ENCODE peak calls at places on chromosomes 16 and 17, in ten cellular contexts. S is EL; J is iris pigment epithelial cell; X is effector CD4-positive, alpha-beta T cell; Y is cardiac fibroblast; R is NCI-H460; I is GF-D8; K is upper lobe of right lung; Z is T follicular helper cell; P is activated T-cell treated with anti-CD3 and anti-CD28 coated beads, Interleukin-2, amount 50 U/mL, for 24 hours. V is an unnamed sample.
A peak's percentile ranks its signal among the peaks of the same experiment; 100 is the strongest.

GRCh38 chr16:1330260-1330914 is 3.1 kb upstream of the BAIAP3 start:
- DNase-seq in J (no peak), K (no peak), Z (no peak), I (no peak), S (no peak), R (no peak), Y (no peak), P (no peak), X (no peak), V (no peak)

GRCh38 chr17:82107341-82107860 is 9.4 kb upstream of the FASN start:
- DNase-seq in Z (no peak), I (no peak), Y (no peak), J (no peak), K (no peak), R (no peak), P (no peak), X (no peak), S (no peak), V (no peak)

GRCh38 chr16:84562174-84562815 is 55.6 kb downstream of the COTL1 start:
- DNase-seq in K (peak; percentile 69), J (no peak), X (no peak), P (no peak), I (no peak), S (no peak), R (no peak), Y (no peak), Z (no peak), V (no peak)

GRCh38 chr17:10754861-10755591 is 25.2 kb upstream of the TMEM220 start:
- DNase-seq in K (no peak), J (peak; percentile 16), Y (no peak), Z (no peak), X (no peak), I (no peak), R (no peak), P (no peak), S (no peak), V (no peak)

GRCh38 chr16:27197004-27197403 is 6.3 kb upstream of the KDM8 start:
- DNase-seq in K (no peak), P (no peak), Z (no peak), X (no peak), J (no peak), I (no peak), R (no peak), S (no peak), Y (no peak), V (no peak)

GRCh38 chr16:55577888-55578287 is 11.4 kb downstream of the CAPNS2 start:
- DNase-seq in K (no peak), S (no peak), I (no peak), R (no peak), Y (no peak), P (no peak), J (no peak), Z (no peak), X (no peak), V (no peak)

GRCh38 chr17:60134396-60135159 is 15.2 kb upstream of the CA4 start:
- DNase-seq in J (peak; percentile 70), I (no peak), P (peak; percentile 51), R (no peak), X (no peak), K (peak; percentile 53), S (peak; percentile 52), Y (peak; percentile 57), Z (no peak), V (no peak)

GRCh38 chr16:56475226-56475625 is 23.9 kb downstream of the OGFOD1 start:
- DNase-seq in Z (no peak), K (no peak), I (no peak), Y (no peak), J (no peak), P (no peak), R (no peak), S (no peak), X (no peak), V (no peak)

GRCh38 chr17:72332367-72332766 is 211.5 kb downstream of the SOX9 start:
- DNase-seq in Z (no peak), X (no peak), R (no peak), J (peak; percentile 15), S (no peak), P (no peak), I (no peak), K (no peak), Y (peak; percentile 48), V (no peak)

GRCh38 chr17:63476857-63477470 is at the start of gene ACE:
- DNase-seq in Z (peak; percentile 20), P (peak; percentile 60), J (no peak), X (no peak), I (no peak), S (peak; percentile 32), Y (no peak), K (peak; percentile 76), R (no peak), V (no peak)

GRCh38 chr16:53817812-53818211 is 113.9 kb downstream of the FTO start:
- DNase-seq in R (no peak), S (peak; percentile 67), P (no peak), K (no peak), Y (peak; percentile 72), X (no peak), Z (no peak), I (no peak), J (peak; percentile 66), V (no peak)